ENCODE peak calls at places on chromosome 20, in nine cellular contexts. N is K562, B is HCT116, U is A549, F is Panc1, S is SK-N-SH, V is HepG2, O is GM12878, P is GM23338. D is an unnamed sample.
A peak's percentile ranks its signal among the peaks of the same experiment; 100 is the strongest.

GRCh38 chr20:23454816-23455215 is 2.1 kb upstream of the CST11 start:
- DNase-seq in O (no peak), P (no peak), S (no peak), V (no peak), N (no peak), B (no peak), U (no peak), F (no peak), D (no peak)

GRCh38 chr20:51788822-51789221 is 13.5 kb downstream of the SALL4 start:
- DNase-seq in S (no peak), B (no peak), U (no peak), V (no peak), O (no peak), P (no peak), N (no peak), F (no peak), D (no peak)

GRCh38 chr20:51884561-51884960 is 82.2 kb upstream of the SALL4 start:
- DNase-seq in V (no peak), B (no peak), F (no peak), N (no peak), O (no peak), P (no peak), S (no peak), U (no peak), D (no peak)

GRCh38 chr20:52593634-52594033 is 378.5 kb upstream of the TSHZ2 start:
- DNase-seq in N (no peak), U (no peak), O (no peak), P (no peak), V (no peak), S (no peak), B (no peak), F (no peak), D (no peak)

GRCh38 chr20:19658137-19658536 is 99.9 kb upstream of the RIN2 start:
- DNase-seq in P (no peak), N (no peak), U (no peak), S (no peak), O (peak; percentile 48), F (no peak), B (no peak), V (no peak), D (peak; percentile 77)

GRCh38 chr20:44866703-44867335 is 18.7 kb upstream of the YWHAB start:
- DNase-seq in N (no peak), U (no peak), B (no peak), P (no peak), O (no peak), F (no peak), V (no peak), S (no peak), D (no peak)

GRCh38 chr20:59571591-59572314 is 32.6 kb upstream of the PHACTR3 start:
- DNase-seq in B (peak; percentile 12), U (peak; percentile 69), S (peak; percentile 91), V (peak; percentile 51), O (no peak), F (no peak), P (peak; percentile 87), N (peak; percentile 83), D (peak; percentile 28)

GRCh38 chr20:24633521-24633920 is 164.1 kb downstream of the SYNDIG1 start:
- DNase-seq in O (no peak), V (no peak), U (no peak), F (no peak), S (no peak), B (no peak), N (no peak), P (no peak), D (no peak)

DNA sequence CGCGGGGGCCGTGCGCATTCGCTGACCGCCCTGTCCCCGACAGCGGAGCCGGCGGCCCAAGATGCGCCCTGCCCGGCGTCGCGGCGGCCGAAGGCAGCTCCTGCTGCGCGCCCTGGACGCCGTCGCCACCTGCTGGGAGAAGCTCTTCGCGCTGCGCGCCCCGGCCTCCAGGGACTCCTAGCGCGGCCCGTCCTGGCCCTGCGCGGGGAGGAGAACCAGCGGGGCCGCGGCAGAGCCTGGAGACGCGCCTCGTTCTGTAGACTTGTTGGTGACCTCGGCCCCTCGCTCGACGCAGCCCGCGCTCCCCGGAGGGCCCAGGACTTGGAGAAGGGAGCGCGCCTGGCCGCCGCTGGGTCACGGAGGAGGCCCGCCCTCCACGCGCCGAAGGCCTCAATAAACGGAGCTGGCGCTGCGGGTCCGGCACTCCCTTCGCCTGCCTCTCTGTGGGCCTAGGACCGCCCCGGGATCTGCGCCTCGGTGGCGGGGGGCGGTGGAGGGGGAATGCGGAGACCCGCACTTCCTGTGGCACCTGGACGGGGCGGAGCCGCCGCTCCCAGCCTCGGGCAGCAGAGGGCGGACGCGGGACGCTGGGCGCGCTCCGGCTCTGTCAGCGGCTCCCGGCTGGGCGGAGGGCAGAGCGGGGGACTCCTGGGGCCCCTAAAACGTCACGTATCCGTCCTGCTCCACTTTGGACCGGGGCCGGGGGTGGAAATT is 2.8 kb downstream of the C20orf204 start:
- DNase-seq in V (no peak), F (no peak), B (peak; percentile 48), S (peak; percentile 92), U (peak; percentile 85), O (no peak), N (peak; percentile 84), P (peak; percentile 88), D (peak; percentile 57)
- TF ChIP-seq REST in V (no peak), F (no peak), B (no peak), S (no peak), U (no peak), O (no peak), N (no peak), P (no peak), D (no peak)

GRCh38 chr20:9985773-9986172 is 49.0 kb upstream of the ANKEF1 start:
- DNase-seq in O (no peak), U (no peak), N (no peak), S (no peak), B (no peak), F (no peak), P (no peak), V (no peak), D (no peak)

GRCh38 chr20:9978395-9979004 is 56.3 kb upstream of the ANKEF1 start:
- DNase-seq in N (peak; percentile 6), S (peak; percentile 66), P (peak; percentile 81), F (peak; percentile 84), B (peak; percentile 79), O (peak; percentile 41), V (peak; percentile 82), U (peak; percentile 63), D (peak; percentile 12)

GRCh38 chr20:9985281-9985680 is 49.5 kb upstream of the ANKEF1 start:
- DNase-seq in V (no peak), U (no peak), S (no peak), O (no peak), F (no peak), P (no peak), N (no peak), B (no peak), D (no peak)

GRCh38 chr20:9977629-9978028 is 57.2 kb upstream of the ANKEF1 start:
- DNase-seq in S (no peak), P (no peak), V (peak; percentile 10), U (no peak), O (no peak), N (no peak), F (no peak), B (peak; percentile 80), D (no peak)

GRCh38 chr20:9981834-9982233 is 53.0 kb upstream of the ANKEF1 start:
- DNase-seq in V (no peak), P (no peak), B (no peak), F (no peak), S (no peak), O (no peak), U (no peak), N (no peak), D (no peak)
- TF ChIP-seq REST in V (no peak), P (no peak), B (no peak), F (no peak), S (no peak), O (no peak), U (no peak), N (no peak), D (no peak)

GRCh38 chr20:4299773-4300172 is 284.4 kb upstream of the RNF24 start:
- DNase-seq in B (no peak), F (no peak), P (no peak), S (no peak), O (no peak), U (no peak), V (no peak), N (no peak), D (no peak)

GRCh38 chr20:4300401-4300800 is 285.0 kb upstream of the RNF24 start:
- DNase-seq in O (no peak), P (no peak), F (no peak), B (no peak), V (no peak), N (no peak), U (no peak), S (no peak), D (no peak)

GRCh38 chr20:4295226-4295625 is 279.9 kb upstream of the RNF24 start:
- DNase-seq in N (no peak), B (no peak), F (no peak), O (no peak), P (no peak), V (no peak), S (no peak), U (no peak), D (no peak)

GRCh38 chr20:4299250-4299649 is 283.9 kb upstream of the RNF24 start:
- DNase-seq in N (no peak), V (no peak), U (no peak), B (no peak), F (no peak), P (no peak), S (no peak), O (no peak), D (no peak)

GRCh38 chr20:4297141-4297826 is 281.9 kb upstream of the RNF24 start:
- DNase-seq in P (peak; percentile 21), F (no peak), O (no peak), U (no peak), V (peak; percentile 43), N (no peak), S (no peak), B (no peak), D (peak; percentile 10)
- TF ChIP-seq REST in P (no peak), F (no peak), O (no peak), U (no peak), V (no peak), N (no peak), S (no peak), B (no peak), D (no peak)

GRCh38 chr20:63087236-63087871 is 80.6 kb upstream of the BHLHE23 start:
- DNase-seq in V (no peak), B (no peak), S (no peak), N (no peak), O (no peak), P (no peak), F (no peak), U (no peak), D (no peak)

GRCh38 chr20:63090052-63090451 is 83.3 kb upstream of the BHLHE23 start:
- DNase-seq in V (no peak), B (no peak), P (no peak), U (no peak), F (no peak), S (no peak), O (no peak), N (no peak), D (no peak)

GRCh38 chr20:63090682-63091571 is 84.2 kb upstream of the BHLHE23 start:
- DNase-seq in B (no peak), S (no peak), U (no peak), N (no peak), O (no peak), V (no peak), F (no peak), P (no peak), D (no peak)

GRCh38 chr20:63087872-63088680 is 81.3 kb upstream of the BHLHE23 start:
- DNase-seq in F (no peak), V (no peak), U (no peak), P (no peak), B (no peak), S (no peak), O (no peak), N (no peak), D (no peak)

GRCh38 chr20:63089051-63089907 is 82.5 kb upstream of the BHLHE23 start:
- DNase-seq in S (peak; percentile 46), N (no peak), V (no peak), O (no peak), P (no peak), U (no peak), B (no peak), F (no peak), D (no peak)
- TF ChIP-seq REST in S (no peak), N (no peak), V (no peak), O (no peak), P (no peak), U (no peak), B (no peak), F (no peak), D (no peak)

D was measured in HL-60.